ENCODE peak calls at places on chromosomes 13 and 19, in seven cellular contexts. B is HCT116, Q is GM12878, Z is HepG2, O is H1, I is SK-N-SH, S is Panc1. L is an unnamed sample.
A peak's percentile ranks its signal among the peaks of the same experiment; 100 is the strongest.

GRCh38 chr13:42392706-42393572 is 121.0 kb downstream of the AKAP11 start:
- DNase-seq in B (no peak), Q (no peak), Z (no peak), O (no peak), I (no peak), S (no peak), L (no peak)

GRCh38 chr13:28321751-28322150 is 173.2 kb downstream of the FLT1 start:
- DNase-seq in B (no peak), Q (no peak), Z (no peak), O (no peak), I (no peak), S (no peak), L (no peak)

GRCh38 chr13:91312324-91312723 is 35.2 kb upstream of the MIR17HG start:
- DNase-seq in B (no peak), Q (no peak), Z (no peak), O (no peak), I (no peak), S (no peak), L (no peak)

GRCh38 chr19:35348909-35349611 is 1.4 kb downstream of the FFAR1 start:
- DNase-seq in B (no peak), Q (no peak), Z (no peak), O (peak; percentile 44), I (no peak), S (no peak), L (no peak)

GRCh38 chr19:24054044-24054935 is 32.7 kb upstream of the ZNF254 start:
- DNase-seq in B (peak; percentile 24), Q (no peak), Z (peak; percentile 66), O (no peak), I (no peak), S (peak; percentile 92), L (no peak)

GRCh38 chr19:39284032-39284431 is 12.2 kb upstream of the IFNL1 start:
- DNase-seq in B (no peak), Q (no peak), Z (no peak), O (no peak), I (no peak), S (no peak), L (no peak)

GRCh38 chr19:19628499-19629134 is 597 bp upstream of the LPAR2 start:
- DNase-seq in B (peak; percentile 61), Q (no peak), Z (no peak), O (peak; percentile 90), I (peak; percentile 95), S (no peak), L (no peak)

GRCh38 chr13:110415669-110416068 is 108.6 kb downstream of the COL4A2 start:
- DNase-seq in B (peak; percentile 61), Q (no peak), Z (peak; percentile 17), O (no peak), I (no peak), S (no peak), L (peak; percentile 8)

GRCh38 chr13:36904219-36904618 is 15.8 kb downstream of the SMAD9 start:
- DNase-seq in B (no peak), Q (no peak), Z (no peak), O (no peak), I (no peak), S (no peak), L (no peak)

GRCh38 chr19:3129112-3129511 is 6.7 kb upstream of the GNA15 start:
- DNase-seq in B (peak; percentile 48), Q (no peak), Z (peak; percentile 35), O (no peak), I (no peak), S (no peak), L (no peak)

GRCh38 chr13:34816543-34816942 is 125.5 kb upstream of the NBEA start:
- DNase-seq in B (no peak), Q (no peak), Z (no peak), O (no peak), I (no peak), S (no peak), L (no peak)

GRCh38 chr19:52585101-52585500 is 15.0 kb downstream of the ZNF701 start:
- DNase-seq in B (no peak), Q (no peak), Z (no peak), O (no peak), I (no peak), S (no peak), L (no peak)

GRCh38 chr13:37105251-37105714 is at the start of gene CSNK1A1L:
- DNase-seq in B (no peak), Q (no peak), Z (no peak), O (no peak), I (no peak), S (no peak), L (no peak)

GRCh38 chr19:10412257-10412977 is 7.9 kb upstream of the PDE4A start:
- DNase-seq in B (no peak), Q (peak; percentile 94), Z (no peak), O (no peak), I (no peak), S (no peak), L (no peak)

DNA sequence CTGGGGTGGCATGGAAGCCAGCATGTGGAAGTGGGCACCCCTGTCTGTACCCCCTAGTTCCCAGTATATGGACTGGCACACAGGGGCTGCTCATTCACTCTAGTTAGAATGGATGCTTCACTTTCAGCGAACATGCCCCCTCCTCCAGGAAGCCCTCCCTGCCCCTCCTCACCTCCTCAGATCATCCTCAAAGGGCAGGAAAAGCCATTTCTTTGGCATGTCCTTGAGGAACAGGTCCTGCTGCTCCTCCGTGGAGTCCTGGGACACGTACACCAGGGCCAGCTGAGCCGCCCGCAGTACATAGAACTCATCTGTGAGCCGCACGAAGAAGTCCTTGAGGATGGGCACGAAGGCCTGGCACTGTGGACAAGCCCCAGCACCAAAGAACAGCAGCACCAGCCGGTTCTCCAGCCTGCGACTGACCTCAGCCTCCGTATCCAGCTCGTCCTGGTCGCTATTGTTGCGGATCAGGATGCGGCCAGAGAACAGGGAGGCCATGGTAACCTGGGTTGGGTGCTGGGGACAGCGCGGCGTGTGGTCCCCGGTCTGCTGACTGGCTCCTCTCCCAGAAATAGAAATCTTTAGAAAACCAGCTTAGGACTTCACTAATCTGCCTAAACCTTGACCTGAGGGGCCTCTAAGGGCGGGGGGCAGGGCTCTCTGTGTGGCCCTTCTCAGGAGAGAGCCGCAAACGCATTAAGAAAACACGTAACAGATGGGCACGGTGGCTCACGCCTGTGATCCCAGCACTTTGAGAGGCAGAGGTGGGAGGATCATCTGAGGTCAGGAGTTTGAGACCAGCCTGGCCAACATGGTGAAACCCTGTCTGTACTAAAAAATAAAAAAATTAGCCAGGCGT is at the start of gene NXNL1:
- DNase-seq in B (no peak), Q (no peak), Z (no peak), O (no peak), I (no peak), S (no peak), L (no peak)
- TF ChIP-seq SIN3A in B (no peak), Q (no peak), Z (no peak), O (no peak), I (no peak), S (no peak), L (no peak)

GRCh38 chr13:72960114-72960513 is 98.7 kb upstream of the KLF5 start:
- DNase-seq in B (no peak), Q (no peak), Z (no peak), O (no peak), I (no peak), S (no peak), L (no peak)

GRCh38 chr13:72959643-72960042 is 99.2 kb upstream of the KLF5 start:
- DNase-seq in B (no peak), Q (no peak), Z (no peak), O (no peak), I (no peak), S (no peak), L (no peak)

GRCh38 chr13:72963762-72964161 is 95.0 kb upstream of the KLF5 start:
- DNase-seq in B (no peak), Q (no peak), Z (no peak), O (no peak), I (no peak), S (no peak), L (no peak)

DNA sequence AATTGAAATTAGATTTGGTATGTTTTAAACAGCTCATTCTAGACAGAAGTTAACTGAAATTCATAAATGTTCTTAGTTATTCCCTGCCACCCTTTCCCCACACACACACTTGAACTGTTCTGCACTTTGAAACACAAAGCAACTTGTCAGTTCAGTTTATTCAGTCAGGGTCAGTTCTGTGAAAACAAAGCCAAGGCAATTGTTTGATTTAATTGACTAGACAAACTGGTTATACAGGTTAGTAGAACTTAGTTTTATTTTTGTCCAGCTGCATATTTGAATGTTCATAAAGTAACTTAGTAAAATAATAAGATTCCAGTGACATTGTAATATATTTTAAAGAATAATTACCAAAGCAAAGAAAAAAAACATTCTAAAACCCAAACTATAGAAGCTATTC is 98.3 kb upstream of the KLF5 start:
- DNase-seq in B (no peak), Q (no peak), Z (peak; percentile 24), O (no peak), I (no peak), S (no peak), L (no peak)
- TF ChIP-seq SIN3A in B (no peak), Q (no peak), Z (no peak), O (no peak), I (no peak), S (no peak), L (no peak)

DNA sequence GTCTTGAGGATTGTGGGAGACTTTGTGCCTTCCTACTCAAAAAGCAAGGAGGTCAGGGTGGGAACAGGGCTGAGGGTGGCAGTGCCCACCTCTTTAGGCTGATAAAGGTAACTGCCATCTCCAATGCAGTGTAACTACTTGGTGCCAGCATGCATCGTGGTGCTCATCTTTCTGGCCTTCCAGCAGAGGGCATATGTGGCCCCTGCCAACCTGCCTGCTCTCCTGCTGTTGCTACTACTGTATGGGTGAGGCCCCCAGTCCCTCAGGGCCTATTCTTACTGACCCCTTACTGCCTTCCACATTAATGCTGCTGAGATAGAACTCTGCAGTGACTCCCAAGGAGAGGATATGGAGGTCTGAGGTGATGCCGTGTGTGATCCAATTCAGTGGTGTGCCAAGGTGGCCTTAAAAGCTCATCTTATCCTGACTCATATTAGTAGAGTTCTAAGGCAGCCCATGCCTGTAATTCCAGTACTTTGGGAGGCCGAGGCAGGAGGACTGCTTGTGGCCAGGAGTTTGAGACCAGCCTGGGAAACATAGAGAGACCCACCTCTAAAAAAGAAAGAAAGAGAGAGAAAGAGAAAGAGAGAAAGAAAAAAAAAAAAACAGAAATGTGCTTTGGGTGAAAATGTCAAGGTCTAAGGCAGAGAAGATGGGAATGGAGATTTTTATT is 9.6 kb upstream of the ARHGAP45 start:
- DNase-seq in B (no peak), Q (no peak), Z (no peak), O (no peak), I (no peak), S (no peak), L (no peak)
- TF ChIP-seq SIN3A in B (no peak), Q (no peak), Z (no peak), O (no peak), I (no peak), S (no peak), L (no peak)

GRCh38 chr13:113559061-113559460 is 25.5 kb upstream of the TFDP1 start:
- DNase-seq in B (no peak), Q (no peak), Z (no peak), O (peak; percentile 34), I (no peak), S (no peak), L (no peak)

GRCh38 chr13:113559901-113560644 is 24.5 kb upstream of the TFDP1 start:
- DNase-seq in B (no peak), Q (no peak), Z (no peak), O (peak; percentile 34), I (no peak), S (no peak), L (no peak)

GRCh38 chr13:113562085-113562749 is 22.3 kb upstream of the TFDP1 start:
- DNase-seq in B (no peak), Q (no peak), Z (peak; percentile 65), O (peak; percentile 90), I (peak; percentile 90), S (no peak), L (peak; percentile 57)

GRCh38 chr13:113561417-113562084 is 23.0 kb upstream of the TFDP1 start:
- DNase-seq in B (no peak), Q (no peak), Z (no peak), O (peak; percentile 41), I (no peak), S (no peak), L (no peak)

GRCh38 chr13:113560645-113561416 is 23.7 kb upstream of the TFDP1 start:
- DNase-seq in B (no peak), Q (no peak), Z (no peak), O (peak; percentile 41), I (no peak), S (no peak), L (no peak)
- TF ChIP-seq SIN3A in B (no peak), Q (no peak), Z (no peak), O (no peak), I (no peak), S (no peak), L (no peak)

L was measured in K562.